ENCODE peak calls at places on chromosomes 13 and 19, in four cellular contexts. D is GM23248, X is stomach, E is SK-N-SH. H is an unnamed sample.
A peak's percentile ranks its signal among the peaks of the same experiment; 100 is the strongest.

GRCh38 chr13:46614582-46614981 is 61.6 kb downstream of the LRCH1 start:
- DNase-seq in X (no peak), E (no peak), D (no peak), H (no peak)

GRCh38 chr13:111518161-111518791 is 197.8 kb downstream of the TEX29 start:
- DNase-seq in D (no peak), E (no peak), X (no peak), H (no peak)

GRCh38 chr19:2014731-2015610 is 543 bp downstream of the BTBD2 start:
- DNase-seq in D (peak; percentile 67), E (peak; percentile 59), X (no peak), H (peak; percentile 93)

GRCh38 chr13:35771898-35772297 is 295.4 kb upstream of the MAB21L1 start:
- DNase-seq in X (no peak), D (peak; percentile 82), E (no peak), H (peak; percentile 41)

GRCh38 chr19:48994035-48994386 is 324 bp downstream of the RUVBL2 start:
- DNase-seq in D (peak; percentile 55), X (no peak), E (no peak), H (no peak)

GRCh38 chr19:48624791-48625723 is 5.8 kb downstream of the SPHK2 start:
- DNase-seq in E (no peak), D (no peak), X (no peak), H (peak; percentile 85)

GRCh38 chr13:74886496-74886895 is 595.5 kb downstream of the TBC1D4 start:
- DNase-seq in X (no peak), E (no peak), D (peak; percentile 47), H (no peak)

GRCh38 chr13:20136781-20137703 is 23.8 kb downstream of the GJA3 start:
- DNase-seq in X (peak; percentile 59), D (peak; percentile 47), E (peak; percentile 75), H (peak; percentile 91)

GRCh38 chr19:51702754-51703654 is 9.9 kb downstream of the SPACA6 start:
- DNase-seq in D (peak; percentile 21), E (peak; percentile 22), X (peak; percentile 56), H (peak; percentile 89)

GRCh38 chr13:101149735-101150380 is 266.4 kb downstream of the NALCN start:
- DNase-seq in X (no peak), E (peak; percentile 65), D (peak; percentile 50), H (peak; percentile 43)

GRCh38 chr19:16931306-16931705 is 42.5 kb downstream of the F2RL3 start:
- DNase-seq in D (no peak), E (no peak), X (no peak), H (no peak)

DNA sequence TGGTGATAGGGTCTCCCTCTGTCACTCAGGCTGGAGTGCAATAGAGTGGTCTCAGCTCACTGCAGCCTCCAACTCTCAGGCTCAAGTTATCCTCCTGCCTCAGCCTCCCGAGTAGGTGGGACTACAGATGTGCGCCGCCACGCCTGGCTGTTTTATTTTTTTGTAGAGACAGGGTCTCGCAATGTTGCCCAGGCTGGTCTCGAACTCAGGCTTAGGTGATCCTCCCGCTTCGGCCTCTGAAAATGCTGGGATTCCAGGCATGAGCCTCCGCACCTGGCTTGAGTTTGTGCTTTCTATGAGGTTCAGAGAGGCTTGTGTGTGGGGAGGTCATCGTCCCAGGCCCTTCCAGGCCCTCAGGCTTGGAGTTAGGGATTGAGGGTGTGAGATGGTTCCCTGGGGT is 39.2 kb upstream of the TNFAIP8L1 start:
- DNase-seq in E (no peak), X (no peak), D (no peak), H (no peak)
- H3K27me3 ChIP-seq in E (peaks cover 25% of the 10 kb centered on the region), X (peaks cover 49% of the 10 kb centered on the region), D (peaks cover 37% of the 10 kb centered on the region), H (peaks cover 21% of the 10 kb centered on the region)

GRCh38 chr19:42392165-42392564 is 2.1 kb upstream of the CNFN start:
- DNase-seq in X (no peak), D (no peak), E (no peak), H (peak; percentile 32)
- H3K27me3 ChIP-seq in X (peaks cover 40% of the 10 kb centered on the region), D (no peaks in the 10 kb centered on the region), E (no peaks in the 10 kb centered on the region), H (peaks cover 17% of the 10 kb centered on the region)

DNA sequence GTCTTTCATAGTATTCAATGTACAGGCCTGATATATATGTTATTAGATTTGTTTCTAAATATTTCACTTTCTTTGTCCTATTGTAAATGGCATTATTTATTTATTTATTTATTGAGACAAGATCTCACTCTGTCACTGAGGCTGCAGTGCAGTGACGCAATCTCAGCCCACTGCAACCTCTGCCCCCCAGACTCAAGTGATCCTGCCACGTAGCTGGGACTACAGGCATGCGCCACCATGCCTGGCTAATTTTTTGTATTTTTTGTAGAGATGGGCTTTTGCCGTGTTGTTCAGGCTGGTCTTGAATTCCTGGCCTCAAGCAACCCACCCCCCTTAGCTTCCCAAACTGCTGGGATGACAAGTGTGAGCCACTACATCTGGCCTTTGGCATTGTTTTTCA is 5.4 kb upstream of the GAS6 start:
- DNase-seq in X (no peak), E (no peak), D (no peak), H (no peak)
- H3K27me3 ChIP-seq in X (no peaks in the 10 kb centered on the region), E (no peaks in the 10 kb centered on the region), D (no peaks in the 10 kb centered on the region), H (peaks cover 10% of the 10 kb centered on the region)

GRCh38 chr19:55086730-55087541 is 11.3 kb downstream of the EPS8L1 start:
- DNase-seq in D (peak; percentile 97), X (peak; percentile 82), E (peak; percentile 99), H (peak; percentile 99)

GRCh38 chr19:55088543-55089265 is 13.0 kb downstream of the EPS8L1 start:
- DNase-seq in D (peak; percentile 63), X (peak; percentile 81), E (peak; percentile 92), H (peak; percentile 95)

GRCh38 chr19:55085923-55086715 is 10.4 kb downstream of the EPS8L1 start:
- DNase-seq in E (peak; percentile 56), D (peak; percentile 10), X (no peak), H (peak; percentile 83)

GRCh38 chr19:55088021-55088451 is 12.4 kb downstream of the EPS8L1 start:
- DNase-seq in D (no peak), X (no peak), E (no peak), H (peak; percentile 36)

DNA sequence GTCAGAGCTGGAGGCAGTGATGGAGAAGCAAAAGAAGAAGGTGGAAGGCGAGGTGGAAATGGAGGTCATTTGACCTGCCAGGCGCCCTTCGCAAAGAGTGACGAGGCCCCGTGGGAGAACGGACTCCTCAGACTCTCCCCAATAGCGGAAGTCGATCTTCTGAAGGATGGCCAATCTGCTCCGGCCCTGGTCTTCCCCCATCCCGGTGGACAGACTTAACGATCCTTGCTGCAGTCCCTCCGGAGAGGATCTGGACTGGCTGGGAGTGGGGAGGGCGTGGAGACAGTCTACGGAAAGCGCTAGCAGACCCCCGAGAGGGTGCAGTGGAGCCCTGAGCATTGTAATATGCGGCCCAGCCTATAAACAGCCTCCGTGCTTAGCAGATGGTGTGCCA is 11.9 kb downstream of the EPS8L1 start:
- DNase-seq in E (no peak), D (peak; percentile 56), X (no peak), H (peak; percentile 70)
- H3K27me3 ChIP-seq in E (no peaks in the 10 kb centered on the region), D (peaks cover 40% of the 10 kb centered on the region), X (peaks cover 27% of the 10 kb centered on the region), H (peaks cover 46% of the 10 kb centered on the region)

GRCh38 chr19:33902802-33903488 is 106.3 kb downstream of the KCTD15 start:
- DNase-seq in D (no peak), X (no peak), E (peak; percentile 76), H (no peak)

GRCh38 chr19:33898062-33898677 is 101.5 kb downstream of the KCTD15 start:
- DNase-seq in E (no peak), D (no peak), X (no peak), H (no peak)

GRCh38 chr19:33902395-33902794 is 105.7 kb downstream of the KCTD15 start:
- DNase-seq in E (no peak), X (no peak), D (no peak), H (no peak)

GRCh38 chr19:33903489-33903850 is 106.8 kb downstream of the KCTD15 start:
- DNase-seq in E (no peak), D (no peak), X (no peak), H (no peak)

DNA sequence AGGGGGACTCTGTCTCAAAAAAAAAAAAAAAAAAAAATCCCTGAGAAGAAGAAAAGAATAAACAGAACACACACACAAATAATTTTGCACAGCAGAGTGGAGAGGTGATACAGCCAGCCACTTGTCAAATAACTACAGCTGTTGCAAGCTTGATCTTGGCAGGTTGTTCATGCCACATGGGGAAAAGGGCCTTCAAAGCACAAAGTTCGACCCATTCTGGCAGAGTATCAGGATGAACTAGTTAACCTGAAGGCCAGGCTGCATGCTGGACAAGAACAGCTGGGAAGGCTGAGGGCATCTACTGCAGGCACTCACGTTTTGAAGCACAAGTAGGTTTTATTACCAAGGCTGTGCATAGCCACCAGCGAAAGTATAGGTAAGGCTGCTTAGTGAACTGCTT is 104.1 kb downstream of the KCTD15 start:
- DNase-seq in E (no peak), X (no peak), D (no peak), H (no peak)
- H3K27me3 ChIP-seq in E (no peaks in the 10 kb centered on the region), X (peaks cover 1% of the 10 kb centered on the region), D (peaks cover 10% of the 10 kb centered on the region), H (no peaks in the 10 kb centered on the region)

H was measured in H7.